ENCODE peak calls at places on chromosomes 11 and 22, in seven cellular contexts. A is fibroblast of lung; P is T47D; Y is CD8-positive, alpha-beta memory T cell; M is kidney glomerular epithelial cell; W is esophagus muscularis mucosa; O is GDM1. J is an unnamed sample.

GRCh38 chr22:46801331-46801811 is 38.9 kb downstream of the TBC1D22A start:
- DNase-seq in M (no peak), A (no peak), Y (no peak), W (no peak), O (no peak), P (no peak), J (no peak)

GRCh38 chr22:48884786-48885185 is 942.9 kb downstream of the BRD1 start:
- DNase-seq in W (no peak), P (no peak), O (no peak), M (no peak), A (no peak), Y (peak), J (no peak)

GRCh38 chr11:3675971-3676370 is 4.8 kb upstream of the CHRNA10 start:
- DNase-seq in Y (no peak), A (no peak), P (peak), O (no peak), M (no peak), W (no peak), J (no peak)

GRCh38 chr22:21590809-21591641 is 23.5 kb downstream of the UBE2L3 start:
- DNase-seq in W (no peak), M (no peak), Y (no peak), O (no peak), A (no peak), P (no peak), J (no peak)

GRCh38 chr11:13277719-13278619 is at the start of gene BMAL1:
- DNase-seq in Y (peak), P (peak), M (no peak), A (peak), O (no peak), W (peak), J (peak)

GRCh38 chr11:9717040-9717357 is 53.1 kb downstream of the SWAP70 start:
- DNase-seq in Y (no peak), M (no peak), A (no peak), P (no peak), O (no peak), W (no peak), J (no peak)

GRCh38 chr11:76424891-76425290 is 19.9 kb upstream of the EMSY start:
- DNase-seq in P (no peak), M (no peak), W (no peak), A (no peak), O (no peak), Y (no peak), J (no peak)

GRCh38 chr22:27462190-27462589 is 339.4 kb downstream of the MN1 start:
- DNase-seq in M (no peak), P (peak), Y (no peak), A (no peak), O (no peak), W (no peak), J (no peak)

GRCh38 chr11:93169950-93170561 is 27.7 kb downstream of the SLC36A4 start:
- DNase-seq in M (peak), A (peak), W (no peak), Y (no peak), O (no peak), P (peak), J (no peak)

GRCh38 chr22:44286673-44287072 is 26.1 kb downstream of the SHISAL1 start:
- DNase-seq in W (no peak), O (no peak), M (no peak), Y (no peak), P (no peak), A (no peak), J (no peak)

GRCh38 chr22:26660961-26661578 is 3.7 kb downstream of the MIAT start:
- DNase-seq in Y (no peak), W (no peak), P (no peak), A (no peak), O (no peak), M (peak), J (no peak)

GRCh38 chr11:62889484-62890437 is 9.1 kb downstream of the SLC3A2 start:
- DNase-seq in A (peak), W (no peak), Y (peak), P (peak), O (no peak), M (peak), J (no peak)

GRCh38 chr11:46357483-46357936 is 10.2 kb downstream of the DGKZ start:
- DNase-seq in M (peak), O (no peak), A (no peak), P (peak), W (no peak), Y (no peak), J (peak)

GRCh38 chr11:95937358-95937757 is 13.5 kb upstream of the MTMR2 start:
- DNase-seq in P (no peak), W (no peak), M (no peak), A (peak), O (no peak), Y (no peak), J (no peak)

GRCh38 chr11:27718853-27719574 is 18.8 kb upstream of the BDNF start:
- DNase-seq in W (no peak), Y (no peak), P (peak), M (no peak), O (no peak), A (peak), J (peak)

GRCh38 chr11:326592-326841 is 5.9 kb upstream of the IFITM3 start:
- DNase-seq in A (no peak), Y (no peak), W (no peak), O (no peak), P (no peak), M (no peak), J (no peak)

GRCh38 chr11:112229746-112230433 is 3.7 kb downstream of the PTS start:
- DNase-seq in Y (no peak), W (no peak), M (no peak), O (no peak), A (peak), P (no peak), J (no peak)

GRCh38 chr11:3015796-3016195 is 23.7 kb upstream of the NAP1L4 start:
- DNase-seq in O (no peak), Y (no peak), P (no peak), A (no peak), W (no peak), M (no peak), J (no peak)

GRCh38 chr11:17765381-17766359 is 31.1 kb downstream of the KCNC1 start:
- DNase-seq in A (no peak), O (no peak), Y (peak), P (no peak), W (no peak), M (no peak), J (no peak)

GRCh38 chr22:46563381-46564083 is 26.1 kb upstream of the CELSR1 start:
- DNase-seq in P (peak), O (peak), W (no peak), Y (peak), M (peak), A (peak), J (peak)

GRCh38 chr11:17516551-17517150 is 27.6 kb downstream of the USH1C start:
- DNase-seq in P (no peak), W (no peak), A (no peak), M (no peak), O (no peak), Y (no peak), J (no peak)

GRCh38 chr11:19995131-19995530 is 165.1 kb downstream of the DBX1 start:
- DNase-seq in O (no peak), Y (no peak), M (peak), A (peak), W (no peak), P (peak), J (no peak)